ENCODE peak calls at places on chromosomes 2 and 18, in nine cellular contexts. One of them, this sample, is unnamed.

GRCh38 chr2:237073552-237073951 is 12.1 kb upstream of the COPS8 start:
- DNase-seq in astrocyte of the spinal cord: peak
- DNase-seq in spleen: no peak
- DNase-seq in ascending aorta: no peak
- DNase-seq in BE2C: no peak
- DNase-seq in tibial artery: no peak
- DNase-seq in mammary epithelial cell: peak
- DNase-seq in astrocyte: peak
- DNase-seq in GM12865: no peak
- DNase-seq in this sample: no peak

GRCh38 chr2:33425660-33426059 is 50.8 kb upstream of the RASGRP3 start:
- DNase-seq in BE2C: no peak
- DNase-seq in ascending aorta: no peak
- DNase-seq in astrocyte of the spinal cord: peak
- DNase-seq in astrocyte: peak
- DNase-seq in tibial artery: no peak
- DNase-seq in GM12865: no peak
- DNase-seq in mammary epithelial cell: peak
- DNase-seq in spleen: no peak
- DNase-seq in this sample: no peak

GRCh38 chr2:88865801-88866353 is 174.4 kb downstream of the RPIA start:
- DNase-seq in tibial artery: no peak
- DNase-seq in mammary epithelial cell: no peak
- DNase-seq in ascending aorta: no peak
- DNase-seq in spleen: no peak
- DNase-seq in BE2C: no peak
- DNase-seq in astrocyte: no peak
- DNase-seq in GM12865: peak
- DNase-seq in astrocyte of the spinal cord: no peak
- DNase-seq in this sample: no peak

GRCh38 chr2:146669735-146670134 is 1175.1 kb upstream of the ACVR2A start:
- DNase-seq in BE2C: no peak
- DNase-seq in astrocyte: no peak
- DNase-seq in ascending aorta: no peak
- DNase-seq in astrocyte of the spinal cord: no peak
- DNase-seq in mammary epithelial cell: peak
- DNase-seq in GM12865: no peak
- DNase-seq in spleen: no peak
- DNase-seq in tibial artery: no peak
- DNase-seq in this sample: no peak

GRCh38 chr2:42618972-42619371 is 50.5 kb downstream of the MTA3 start:
- DNase-seq in GM12865: no peak
- DNase-seq in ascending aorta: no peak
- DNase-seq in spleen: no peak
- DNase-seq in astrocyte of the spinal cord: peak
- DNase-seq in mammary epithelial cell: peak
- DNase-seq in tibial artery: no peak
- DNase-seq in BE2C: no peak
- DNase-seq in astrocyte: peak
- DNase-seq in this sample: peak

GRCh38 chr18:10006261-10006903 is 92.6 kb downstream of the VAPA start:
- DNase-seq in astrocyte of the spinal cord: peak
- DNase-seq in mammary epithelial cell: peak
- DNase-seq in tibial artery: no peak
- DNase-seq in GM12865: no peak
- DNase-seq in astrocyte: peak
- DNase-seq in spleen: no peak
- DNase-seq in ascending aorta: no peak
- DNase-seq in BE2C: no peak
- DNase-seq in this sample: no peak

GRCh38 chr2:12202301-12202700 is 455.9 kb downstream of the LPIN1 start:
- DNase-seq in ascending aorta: no peak
- DNase-seq in mammary epithelial cell: peak
- DNase-seq in spleen: no peak
- DNase-seq in tibial artery: no peak
- DNase-seq in astrocyte: peak
- DNase-seq in BE2C: no peak
- DNase-seq in astrocyte of the spinal cord: peak
- DNase-seq in GM12865: no peak
- DNase-seq in this sample: no peak

GRCh38 chr2:238493880-238494572 is 67.3 kb downstream of the ASB1 start:
- DNase-seq in BE2C: no peak
- DNase-seq in ascending aorta: peak
- DNase-seq in astrocyte of the spinal cord: no peak
- DNase-seq in GM12865: peak
- DNase-seq in mammary epithelial cell: no peak
- DNase-seq in astrocyte: no peak
- DNase-seq in tibial artery: no peak
- DNase-seq in spleen: peak
- DNase-seq in this sample: no peak

GRCh38 chr2:137383391-137383790 is 580.9 kb upstream of the HNMT start:
- DNase-seq in BE2C: no peak
- DNase-seq in astrocyte: no peak
- DNase-seq in ascending aorta: no peak
- DNase-seq in astrocyte of the spinal cord: no peak
- DNase-seq in tibial artery: no peak
- DNase-seq in GM12865: peak
- DNase-seq in spleen: no peak
- DNase-seq in mammary epithelial cell: no peak
- DNase-seq in this sample: no peak

DNA sequence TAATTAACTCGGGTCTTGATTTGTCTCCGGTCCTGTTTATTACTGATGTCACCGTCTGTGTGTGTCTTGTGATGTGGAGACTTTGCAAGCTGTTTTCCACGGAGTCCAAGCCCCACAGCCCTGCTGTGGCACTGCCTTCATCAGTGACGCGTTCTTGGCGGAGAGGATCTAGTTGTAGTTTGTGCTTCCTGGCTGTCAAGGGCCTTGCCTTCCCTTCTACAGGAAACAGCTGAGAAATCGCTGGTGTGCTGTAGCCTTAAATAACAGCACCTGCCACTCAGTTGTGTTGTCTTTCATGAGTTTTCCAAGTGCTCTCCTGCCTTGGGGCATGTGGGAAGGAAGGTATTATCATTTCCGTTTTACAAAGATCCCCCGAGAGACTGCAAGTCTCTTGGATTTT is 26.3 kb downstream of the CTIF start:
- DNase-seq in astrocyte: no peak
- DNase-seq in mammary epithelial cell: no peak
- DNase-seq in BE2C: no peak
- DNase-seq in astrocyte of the spinal cord: no peak
- DNase-seq in ascending aorta: no peak
- DNase-seq in tibial artery: no peak
- DNase-seq in GM12865: no peak
- DNase-seq in spleen: no peak
- DNase-seq in this sample: no peak
- TF ChIP-seq CTCF in astrocyte: no peak
- TF ChIP-seq CTCF in mammary epithelial cell: no peak
- TF ChIP-seq CTCF in BE2C: no peak
- TF ChIP-seq CTCF in astrocyte of the spinal cord: no peak
- TF ChIP-seq CTCF in ascending aorta: no peak
- TF ChIP-seq CTCF in tibial artery: no peak
- TF ChIP-seq CTCF in GM12865: no peak
- TF ChIP-seq CTCF in spleen: no peak
- TF ChIP-seq CTCF in this sample: no peak

DNA sequence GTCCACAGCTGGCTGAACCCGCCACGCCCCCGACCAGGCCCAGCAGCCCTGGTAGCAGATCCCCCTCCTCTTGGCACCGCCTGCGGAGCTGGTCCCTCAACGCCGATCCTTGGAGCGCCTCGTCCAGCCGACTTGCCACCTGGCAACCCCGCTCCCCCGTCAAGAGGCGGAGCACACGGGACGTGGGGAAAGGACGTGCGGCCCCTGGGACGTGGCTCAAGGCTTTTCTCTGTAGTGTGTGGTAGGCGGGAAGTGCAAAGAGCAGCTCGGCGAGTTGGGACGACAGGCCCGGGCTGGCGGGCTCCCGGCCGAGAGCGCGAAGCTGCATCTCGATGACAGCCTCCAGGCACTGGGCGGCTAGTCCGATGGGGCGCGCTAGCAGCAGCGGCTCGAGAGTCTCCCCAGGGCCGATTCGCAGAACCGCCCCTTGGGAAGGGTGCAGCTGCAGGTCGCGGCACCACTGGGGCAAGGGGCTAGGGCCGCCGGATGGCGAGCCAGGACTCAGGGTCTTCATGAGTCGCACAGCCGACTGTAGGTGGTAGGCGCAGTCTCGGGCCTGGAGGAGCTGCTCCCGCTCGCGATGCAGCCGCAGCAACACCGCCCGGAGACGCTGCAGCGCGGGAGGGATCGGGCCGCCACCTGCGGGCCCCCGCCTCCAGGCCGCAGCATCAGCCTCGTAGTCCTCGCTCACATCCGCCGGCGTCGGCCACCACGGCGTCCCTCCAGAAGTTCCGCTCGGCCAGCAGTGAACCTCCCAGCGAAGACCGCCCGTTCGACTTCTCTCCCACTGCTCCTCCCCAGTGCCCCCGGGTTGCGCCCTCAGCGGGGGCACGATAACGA is 617 bp downstream of the CCDC142 start:
- DNase-seq in mammary epithelial cell: peak
- DNase-seq in BE2C: peak
- DNase-seq in spleen: peak
- DNase-seq in astrocyte: no peak
- DNase-seq in astrocyte of the spinal cord: no peak
- DNase-seq in tibial artery: peak
- DNase-seq in GM12865: peak
- DNase-seq in ascending aorta: no peak
- DNase-seq in this sample: no peak
- H3K4me3 ChIP-seq in mammary epithelial cell: peak
- H3K4me3 ChIP-seq in BE2C: peak
- H3K4me3 ChIP-seq in spleen: peak
- H3K4me3 ChIP-seq in astrocyte: peak
- H3K4me3 ChIP-seq in astrocyte of the spinal cord: peak
- H3K4me3 ChIP-seq in tibial artery: peak
- H3K4me3 ChIP-seq in GM12865: peak
- H3K4me3 ChIP-seq in ascending aorta: peak
- H3K4me3 ChIP-seq in this sample: peak

GRCh38 chr18:28359177-28359576 is 182.2 kb upstream of the CDH2 start:
- DNase-seq in spleen: no peak
- DNase-seq in tibial artery: no peak
- DNase-seq in ascending aorta: no peak
- DNase-seq in mammary epithelial cell: no peak
- DNase-seq in astrocyte: no peak
- DNase-seq in astrocyte of the spinal cord: no peak
- DNase-seq in GM12865: no peak
- DNase-seq in BE2C: no peak
- DNase-seq in this sample: no peak

DNA sequence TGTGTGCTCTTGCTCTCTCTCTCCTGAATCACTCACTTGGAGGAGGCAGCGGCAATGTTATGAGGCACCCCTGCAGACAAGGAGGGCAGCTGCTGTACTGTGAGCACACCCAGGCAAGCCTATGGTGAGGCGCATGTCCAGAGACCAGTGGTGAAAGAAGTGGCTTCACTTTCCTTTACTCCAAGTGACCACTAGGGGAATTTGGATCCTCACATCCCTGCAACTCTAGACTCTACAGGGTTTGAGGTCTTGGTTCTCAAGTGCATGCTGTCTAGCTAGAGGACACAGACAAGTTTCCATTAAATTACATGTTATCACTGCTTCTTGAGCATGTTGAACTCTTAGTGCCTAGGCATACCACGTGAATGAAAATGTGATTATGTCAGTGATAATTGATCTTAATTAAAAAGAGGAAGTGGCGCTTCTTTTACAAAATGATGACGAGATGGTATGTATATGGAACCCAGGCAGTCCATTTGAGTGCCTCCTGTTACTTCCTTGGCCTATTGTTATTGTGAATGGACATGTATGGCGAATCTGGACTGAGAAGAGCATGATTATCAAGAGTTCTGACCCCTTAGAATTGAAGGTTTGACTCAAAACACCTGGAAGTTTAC is 181.0 kb upstream of the CDH2 start:
- DNase-seq in mammary epithelial cell: no peak
- DNase-seq in GM12865: no peak
- DNase-seq in BE2C: peak
- DNase-seq in spleen: no peak
- DNase-seq in astrocyte: no peak
- DNase-seq in astrocyte of the spinal cord: no peak
- DNase-seq in ascending aorta: no peak
- DNase-seq in tibial artery: no peak
- DNase-seq in this sample: no peak
- TF ChIP-seq CTCF in mammary epithelial cell: peak
- TF ChIP-seq CTCF in GM12865: peak
- TF ChIP-seq CTCF in BE2C: peak
- TF ChIP-seq CTCF in spleen: no peak
- TF ChIP-seq CTCF in astrocyte: no peak
- TF ChIP-seq CTCF in astrocyte of the spinal cord: no peak
- TF ChIP-seq CTCF in ascending aorta: no peak
- TF ChIP-seq CTCF in tibial artery: no peak
- TF ChIP-seq CTCF in this sample: no peak

DNA sequence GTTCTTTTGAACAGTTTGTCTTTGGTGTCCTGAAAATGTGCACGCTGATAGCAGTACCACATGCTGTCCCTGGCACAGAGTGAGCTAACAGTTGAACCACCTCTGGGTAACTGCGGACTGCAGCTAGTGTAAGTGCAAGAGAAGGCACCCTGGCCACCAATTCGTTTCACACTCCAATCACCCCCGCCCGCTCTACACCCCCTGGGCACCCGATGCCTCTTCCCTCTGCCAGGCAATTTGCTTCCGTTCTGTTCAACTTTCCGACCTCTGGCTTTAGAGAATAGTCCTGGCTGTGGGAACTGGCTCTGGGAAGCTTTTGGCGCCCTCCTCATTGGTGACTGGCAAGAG is 1.4 kb downstream of the DOCK10 start:
- DNase-seq in GM12865: peak
- DNase-seq in ascending aorta: no peak
- DNase-seq in tibial artery: no peak
- DNase-seq in mammary epithelial cell: no peak
- DNase-seq in spleen: peak
- DNase-seq in astrocyte of the spinal cord: peak
- DNase-seq in astrocyte: no peak
- DNase-seq in BE2C: no peak
- DNase-seq in this sample: no peak
- H3K4me3 ChIP-seq in GM12865: peak
- H3K4me3 ChIP-seq in ascending aorta: peak
- H3K4me3 ChIP-seq in tibial artery: peak
- H3K4me3 ChIP-seq in mammary epithelial cell: no peak
- H3K4me3 ChIP-seq in spleen: peak
- H3K4me3 ChIP-seq in astrocyte of the spinal cord: peak
- H3K4me3 ChIP-seq in astrocyte: peak
- H3K4me3 ChIP-seq in BE2C: no peak
- H3K4me3 ChIP-seq in this sample: peak

DNA sequence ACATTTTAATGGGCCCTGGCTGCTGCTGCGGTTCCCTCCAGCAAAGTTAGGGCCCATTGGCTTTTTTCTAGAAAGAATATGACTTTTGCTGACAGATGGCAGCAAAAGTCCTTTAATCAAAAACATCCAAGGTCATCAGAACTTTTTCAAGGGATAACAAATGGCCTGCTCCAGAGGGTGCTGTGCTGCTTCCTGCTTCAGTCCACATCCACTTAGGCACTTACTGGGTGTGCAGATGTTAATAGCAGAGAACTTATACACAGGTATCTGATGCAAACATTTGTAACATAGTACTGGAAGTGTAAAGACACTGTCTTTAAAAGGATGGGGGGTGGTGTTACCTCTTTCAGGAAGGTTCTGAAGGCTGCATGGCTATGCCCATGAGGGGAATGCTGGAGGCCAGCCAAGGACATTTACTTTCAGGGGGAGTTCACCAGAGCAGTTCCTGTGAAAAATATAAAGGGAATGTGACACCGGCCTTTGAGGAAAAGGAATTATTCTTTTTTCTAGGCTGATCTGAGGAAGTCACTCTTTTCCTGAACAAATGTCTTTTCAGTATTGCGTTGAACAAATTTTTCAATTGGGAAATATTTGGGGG is 5.6 kb downstream of the HOXD8 start:
- DNase-seq in BE2C: no peak
- DNase-seq in GM12865: no peak
- DNase-seq in ascending aorta: no peak
- DNase-seq in spleen: no peak
- DNase-seq in mammary epithelial cell: no peak
- DNase-seq in astrocyte: no peak
- DNase-seq in tibial artery: no peak
- DNase-seq in astrocyte of the spinal cord: peak
- DNase-seq in this sample: no peak
- TF ChIP-seq CTCF in BE2C: no peak
- TF ChIP-seq CTCF in GM12865: no peak
- TF ChIP-seq CTCF in ascending aorta: no peak
- TF ChIP-seq CTCF in spleen: no peak
- TF ChIP-seq CTCF in mammary epithelial cell: peak
- TF ChIP-seq CTCF in astrocyte: no peak
- TF ChIP-seq CTCF in tibial artery: no peak
- TF ChIP-seq CTCF in astrocyte of the spinal cord: no peak
- TF ChIP-seq CTCF in this sample: no peak